ENCODE peak calls at places on chromosomes 3 and 15, in four cellular contexts. N is HepG2, O is H1, W is K562. B is an unnamed sample.

GRCh38 chr15:37105795-37106333 is 5.5 kb upstream of the MEIS2 start:
- DNase-seq in N (no peak), O (no peak), W (no peak), B (no peak)

GRCh38 chr3:100044369-100044768 is 69.9 kb downstream of the FILIP1L start:
- DNase-seq in N (no peak), O (no peak), W (no peak), B (no peak)

GRCh38 chr3:134601539-134602439 is 49.0 kb downstream of the KY start:
- DNase-seq in N (no peak), O (peak; percentile 71), W (peak; percentile 37), B (peak; percentile 77)

GRCh38 chr3:21163961-21164360 is 587.0 kb downstream of the ZNF385D start:
- DNase-seq in N (no peak), O (no peak), W (no peak), B (no peak)

GRCh38 chr15:50119063-50119700 is at the start of gene ATP8B4:
- DNase-seq in N (no peak), O (no peak), W (no peak), B (no peak)

GRCh38 chr15:63189955-63190691 is 717 bp downstream of the RAB8B start:
- DNase-seq in N (no peak), O (no peak), W (peak; percentile 44), B (no peak)

GRCh38 chr15:70912187-70912586 is 19.6 kb downstream of the LRRC49 start:
- DNase-seq in N (no peak), O (no peak), W (no peak), B (no peak)

GRCh38 chr3:52429031-52429430 is 15.9 kb downstream of the SEMA3G start:
- DNase-seq in N (no peak), O (no peak), W (no peak), B (no peak)

GRCh38 chr3:98623572-98624280 is 30.3 kb upstream of the CPOX start:
- DNase-seq in N (no peak), O (no peak), W (no peak), B (no peak)

GRCh38 chr3:183158552-183159006 is 4.0 kb downstream of the LAMP3 start:
- DNase-seq in N (no peak), O (no peak), W (peak; percentile 58), B (no peak)

GRCh38 chr3:70861234-70861633 is 548.8 kb upstream of the MDFIC2 start:
- DNase-seq in N (no peak), O (no peak), W (no peak), B (no peak)

GRCh38 chr3:70856414-70857162 is 544.1 kb upstream of the MDFIC2 start:
- DNase-seq in N (no peak), O (no peak), W (no peak), B (no peak)

GRCh38 chr3:70857926-70858325 is 545.5 kb upstream of the MDFIC2 start:
- DNase-seq in N (no peak), O (no peak), W (no peak), B (no peak)

GRCh38 chr3:70863049-70863448 is 550.6 kb upstream of the MDFIC2 start:
- DNase-seq in N (no peak), O (no peak), W (no peak), B (no peak)

GRCh38 chr3:70861855-70862254 is 549.4 kb upstream of the MDFIC2 start:
- DNase-seq in N (no peak), O (no peak), W (no peak), B (no peak)
- TF ChIP-seq ATF2 in N (no peak), O (no peak), W (no peak), B (no peak)

GRCh38 chr3:194472290-194472920 is 14.4 kb downstream of the ATP13A3 start:
- DNase-seq in N (peak; percentile 58), O (no peak), W (peak; percentile 67), B (no peak)
- TF ChIP-seq ATF2 in N (no peak), O (no peak), W (no peak), B (no peak)

DNA sequence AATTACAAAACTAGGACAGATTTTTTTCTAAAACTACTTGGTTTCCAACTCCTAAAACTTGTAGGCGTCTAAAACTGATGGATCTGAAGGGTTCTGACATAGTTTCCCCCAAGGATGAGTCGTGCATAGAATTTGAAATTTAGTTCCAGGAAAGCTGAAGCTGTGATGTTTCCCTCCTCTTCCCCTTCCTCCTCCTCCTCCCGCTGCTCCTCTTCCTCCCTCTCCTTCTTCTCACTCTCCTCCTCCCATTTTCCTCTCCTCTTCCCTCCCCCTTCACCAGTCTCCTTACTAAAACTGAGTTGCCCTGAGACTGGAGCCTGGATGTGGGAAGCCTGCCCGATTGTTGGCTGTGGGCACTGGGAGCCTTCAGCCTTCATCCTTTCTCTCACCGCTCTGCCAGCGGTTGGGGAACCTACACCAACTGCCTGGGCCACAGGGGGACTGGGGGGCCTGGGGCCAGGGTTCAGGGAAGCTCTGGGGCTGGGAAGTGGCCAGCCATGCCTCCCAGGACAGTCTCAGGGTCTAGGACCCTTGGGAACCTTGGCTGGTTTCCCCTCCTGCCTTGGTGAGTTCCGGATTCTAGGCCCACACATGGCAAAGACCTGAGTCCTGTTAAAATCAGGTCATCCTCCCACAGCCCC is 73.9 kb upstream of the SLC6A11 start:
- DNase-seq in N (no peak), O (no peak), W (no peak), B (no peak)
- TF ChIP-seq ATF2 in N (no peak), O (no peak), W (no peak), B (no peak)

GRCh38 chr3:184568591-184568917 is 7.0 kb downstream of the EPHB3 start:
- DNase-seq in N (no peak), O (no peak), W (no peak), B (no peak)

GRCh38 chr3:184570501-184570900 is 8.9 kb downstream of the EPHB3 start:
- DNase-seq in N (no peak), O (no peak), W (no peak), B (no peak)

GRCh38 chr3:184568918-184569829 is 7.6 kb downstream of the EPHB3 start:
- DNase-seq in N (no peak), O (peak; percentile 79), W (peak; percentile 9), B (peak; percentile 65)

GRCh38 chr3:184571750-184572377 is 10.3 kb downstream of the EPHB3 start:
- DNase-seq in N (no peak), O (no peak), W (no peak), B (no peak)

DNA sequence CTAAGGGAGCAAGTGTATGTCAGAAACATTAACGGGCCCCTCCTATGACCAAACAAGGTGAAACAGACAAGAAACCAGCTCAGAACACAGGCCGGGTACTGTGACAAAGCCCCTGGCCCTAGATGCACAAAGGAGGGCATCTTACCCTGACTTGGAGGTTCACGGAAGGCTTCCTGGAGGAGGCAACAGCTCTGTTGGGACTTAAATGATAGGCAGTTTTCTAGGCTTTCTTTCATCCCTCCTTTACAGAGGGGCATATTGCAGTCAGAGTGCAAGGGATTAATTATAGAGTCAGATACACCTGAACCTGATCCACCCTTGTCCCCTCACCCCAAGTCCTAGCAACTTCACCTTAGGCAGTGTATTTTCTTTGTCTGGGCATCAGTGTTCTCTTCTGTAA is 8.4 kb downstream of the EPHB3 start:
- DNase-seq in N (no peak), O (no peak), W (no peak), B (no peak)
- TF ChIP-seq ATF2 in N (no peak), O (no peak), W (no peak), B (no peak)